ENCODE peak calls at places on chromosomes 5 and 9, in five cellular contexts. E is H1, J is GM12878, M is GM12891, C is HepG2. I is an unnamed sample.

GRCh38 chr5:75412111-75412990 is 75.3 kb downstream of the HMGCR start:
- DNase-seq in E (no peak), C (no peak), J (no peak), M (no peak), I (no peak)

GRCh38 chr9:75051285-75051684 is 23.2 kb upstream of the CARNMT1 start:
- DNase-seq in E (no peak), C (no peak), J (no peak), M (no peak), I (no peak)

GRCh38 chr9:117768740-117769400 is 64.7 kb downstream of the TLR4 start:
- DNase-seq in E (no peak), C (no peak), J (no peak), M (no peak), I (no peak)

GRCh38 chr9:33447404-33448158 is at the start of gene AQP3:
- DNase-seq in E (peak; percentile 85), J (no peak), C (peak; percentile 11), M (peak; percentile 52), I (peak; percentile 58)

GRCh38 chr9:77575785-77576184 is 72.3 kb downstream of the GNA14 start:
- DNase-seq in C (no peak), M (no peak), E (no peak), J (no peak), I (no peak)

GRCh38 chr5:14895301-14895700 is 23.7 kb upstream of the ANKH start:
- DNase-seq in J (no peak), M (no peak), E (no peak), C (no peak), I (no peak)

GRCh38 chr5:157463621-157464407 is 3.8 kb downstream of the NIPAL4 start:
- DNase-seq in J (no peak), E (no peak), M (no peak), C (no peak), I (no peak)

GRCh38 chr5:94241288-94241651 is 377.1 kb downstream of the KIAA0825 start:
- DNase-seq in E (no peak), M (no peak), J (no peak), C (peak; percentile 6), I (no peak)

GRCh38 chr9:25025156-25025555 is 479.5 kb upstream of the IZUMO3 start:
- DNase-seq in J (no peak), E (no peak), C (no peak), M (no peak), I (no peak)

GRCh38 chr5:13957032-13957645 is 12.7 kb upstream of the DNAH5 start:
- DNase-seq in J (no peak), C (peak; percentile 54), E (no peak), M (no peak), I (no peak)

GRCh38 chr5:172414618-172415599 is 39.4 kb downstream of the SH3PXD2B start:
- DNase-seq in J (no peak), M (no peak), E (no peak), C (peak; percentile 94), I (no peak)
- TF ChIP-seq POLR2AphosphoS5 in J (no peak), M (no peak), E (no peak), C (peak; percentile 34), I (no peak)

DNA sequence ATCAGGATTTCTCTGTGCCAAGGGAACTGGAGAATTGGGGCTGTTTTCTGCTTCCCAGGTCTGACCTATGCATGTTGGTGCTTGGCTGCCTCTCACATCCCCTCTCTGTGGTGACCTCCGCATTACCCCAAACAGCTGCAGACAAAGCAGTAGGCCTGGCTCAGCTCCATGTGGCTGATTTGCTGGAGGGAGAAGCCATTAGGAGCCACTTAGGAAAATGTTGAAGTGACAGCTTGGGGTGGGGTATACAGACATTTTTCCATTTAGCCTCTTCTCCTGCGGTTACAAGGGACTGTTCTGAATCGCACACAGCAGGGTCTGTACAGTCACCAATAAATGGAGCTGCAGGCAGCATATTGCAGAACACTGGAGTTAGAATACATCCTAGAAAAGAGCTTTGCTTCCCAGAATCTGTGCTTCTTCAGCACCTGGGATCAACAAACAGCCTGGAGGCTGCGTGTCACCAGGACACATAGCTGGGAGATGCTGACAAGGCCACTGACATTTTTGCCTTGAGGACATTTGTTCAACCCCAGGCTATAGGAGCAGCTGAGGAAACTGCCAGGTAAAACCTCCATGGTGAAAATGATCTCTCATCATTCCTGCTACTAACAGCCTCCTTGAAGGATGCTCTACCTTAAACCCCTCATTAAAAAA is 335.3 kb downstream of the DIRAS2 start:
- DNase-seq in E (no peak), M (no peak), J (no peak), C (no peak), I (no peak)
- TF ChIP-seq TAF1 in E (no peak), M (no peak), J (no peak), C (no peak), I (no peak)

DNA sequence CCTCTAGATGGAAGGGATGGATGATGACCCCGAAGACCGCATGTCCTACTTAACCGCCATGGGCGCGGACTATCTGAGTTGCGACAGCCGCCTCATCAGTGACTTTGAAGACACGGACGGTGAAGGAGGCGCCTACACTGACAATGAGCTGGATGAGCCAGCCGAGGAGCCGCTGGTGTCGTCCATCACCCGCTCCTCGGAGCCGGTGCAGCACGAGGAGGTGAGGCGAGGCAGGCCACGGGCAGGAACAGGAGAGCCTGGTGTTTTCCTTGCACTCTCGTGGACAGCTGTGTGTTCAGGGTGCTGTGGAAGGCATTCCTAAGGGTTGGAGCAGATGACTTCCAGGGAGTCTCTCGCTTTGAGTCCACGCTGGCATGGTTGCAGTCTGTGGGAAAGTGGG is 73.9 kb downstream of the TJP2 start:
- DNase-seq in E (no peak), J (no peak), M (no peak), C (no peak), I (no peak)
- TF ChIP-seq POLR2AphosphoS5 in E (no peak), J (no peak), M (no peak), C (no peak), I (no peak)

GRCh38 chr5:143495124-143495523 is 91.6 kb upstream of the NR3C1 start:
- DNase-seq in J (no peak), C (peak; percentile 56), E (no peak), M (no peak), I (no peak)

GRCh38 chr5:143495823-143496275 is 92.4 kb upstream of the NR3C1 start:
- DNase-seq in E (no peak), M (no peak), C (no peak), J (no peak), I (no peak)

GRCh38 chr5:143494595-143494994 is 91.1 kb upstream of the NR3C1 start:
- DNase-seq in M (no peak), J (no peak), E (no peak), C (no peak), I (no peak)

GRCh38 chr5:143492783-143493182 is 89.3 kb upstream of the NR3C1 start:
- DNase-seq in E (no peak), M (no peak), C (no peak), J (no peak), I (no peak)

DNA sequence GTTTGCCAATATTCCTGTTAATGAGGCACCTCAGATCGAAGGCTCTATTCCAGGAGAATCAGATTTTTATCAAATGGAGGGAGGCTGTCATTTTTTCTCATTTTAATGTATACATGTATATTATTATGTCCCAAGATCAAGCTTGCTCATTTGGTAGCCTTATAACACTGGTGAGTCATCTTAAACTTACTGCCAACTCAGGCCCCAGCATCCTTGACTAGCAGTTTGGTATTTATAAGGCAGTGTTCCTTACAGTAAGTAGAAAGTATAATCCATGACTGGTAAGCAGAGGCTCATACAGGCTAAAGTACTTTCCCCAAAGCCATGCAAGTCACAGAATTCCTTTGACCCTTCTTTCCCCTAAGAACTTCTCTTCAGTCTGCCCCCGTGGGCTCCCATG is 90.7 kb upstream of the NR3C1 start:
- DNase-seq in M (no peak), C (no peak), J (no peak), E (no peak), I (no peak)
- TF ChIP-seq TAF1 in M (no peak), C (no peak), J (no peak), E (no peak), I (no peak)

GRCh38 chr5:10577371-10578291 is 13.8 kb downstream of the ANKRD33B start:
- DNase-seq in J (no peak), M (no peak), C (no peak), E (no peak), I (no peak)
- TF ChIP-seq POLR2AphosphoS5 in J (no peak), M (no peak), C (no peak), E (no peak), I (no peak)

DNA sequence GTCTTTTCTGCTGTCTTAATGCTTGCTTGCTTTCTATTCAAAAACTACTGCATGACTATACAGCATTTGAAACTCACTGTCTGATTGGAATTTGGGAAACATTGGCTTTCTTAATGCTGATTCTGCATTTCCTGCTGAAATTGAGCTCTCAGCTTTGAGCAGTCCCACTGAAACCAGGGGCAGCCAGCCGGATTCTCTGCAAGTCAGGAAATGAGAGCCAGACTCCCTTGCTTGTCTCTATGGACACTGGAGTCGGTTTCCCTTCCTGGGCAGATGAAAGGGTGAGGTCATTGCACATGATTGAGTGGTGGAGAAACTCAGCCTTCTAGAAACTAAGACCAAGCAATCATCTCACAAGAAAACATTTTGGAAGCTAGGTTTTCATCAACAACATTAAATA is 119.7 kb upstream of the SPATA31C2 start:
- DNase-seq in C (no peak), J (no peak), E (no peak), M (no peak), I (no peak)
- TF ChIP-seq TAF1 in C (no peak), J (no peak), E (no peak), M (no peak), I (no peak)

DNA sequence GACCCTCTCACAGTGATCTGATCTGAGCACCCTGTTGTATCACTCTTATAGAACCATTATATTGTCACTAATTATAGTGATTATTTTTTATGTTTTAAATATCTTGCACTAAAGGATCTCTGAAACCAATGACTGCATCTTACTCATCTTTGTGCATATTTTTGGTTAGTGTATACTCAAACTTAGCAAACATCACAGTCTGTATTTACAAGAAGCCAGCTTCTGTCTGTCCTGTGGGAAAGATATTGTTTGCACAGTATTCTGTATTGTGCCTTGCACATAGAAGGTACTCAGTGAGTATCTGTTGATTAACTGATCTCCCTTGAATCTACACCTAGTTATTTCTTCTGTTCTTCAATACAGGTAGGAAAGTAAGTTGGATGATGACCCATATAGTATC is 131.5 kb downstream of the PAM start:
- DNase-seq in M (no peak), C (no peak), J (no peak), E (no peak), I (no peak)
- TF ChIP-seq POLR2AphosphoS5 in M (no peak), C (no peak), J (no peak), E (no peak), I (no peak)

DNA sequence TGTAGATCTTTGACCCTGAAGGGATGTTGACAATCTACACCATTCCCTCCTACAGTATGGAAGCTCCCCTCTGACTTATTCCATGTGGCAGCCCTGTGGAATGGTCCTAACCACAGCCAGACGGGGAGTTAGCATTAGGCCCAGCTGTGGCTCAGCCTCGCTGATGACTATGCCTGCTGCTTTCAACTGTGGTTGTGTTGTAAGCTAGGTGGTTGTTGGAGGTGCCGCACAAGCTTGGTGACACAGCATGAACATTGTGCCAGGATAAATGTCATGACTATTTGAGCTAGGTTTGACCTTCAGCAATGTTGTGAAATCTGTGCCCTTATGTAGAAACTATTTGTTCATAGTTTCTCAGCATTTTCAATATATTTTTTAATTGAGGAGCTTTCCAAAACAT is 40.6 kb downstream of the SGCD start:
- DNase-seq in J (no peak), E (no peak), C (peak; percentile 2), M (no peak), I (no peak)
- TF ChIP-seq TAF1 in J (no peak), E (no peak), C (no peak), M (no peak), I (no peak)

I was measured in GM12892.